ENCODE peak calls at places on chromosomes 5 and 9, in five cellular contexts. P is ascending aorta; M is body of pancreas; V is CD8-positive, alpha-beta T cell; J is psoas muscle. G is an unnamed sample. For H3K4me1 and H3K36me3, the result is how much of the 10 kb centered on the place peaks cover.

GRCh38 chr5:92944337-92944736 is 636.7 kb downstream of the NR2F1-AS1 start:
- DNase-seq in P (no peak), M (no peak), V (no peak), J (no peak), G (no peak)

GRCh38 chr5:113510836-113511451 is 2.5 kb upstream of the YTHDC2 start:
- DNase-seq in P (no peak), M (no peak), V (no peak), J (no peak), G (no peak)

GRCh38 chr5:159049844-159050318 is 49.8 kb downstream of the EBF1 start:
- DNase-seq in P (no peak), M (no peak), V (no peak), J (no peak), G (no peak)

GRCh38 chr5:162274684-162275083 is 207.1 kb downstream of the GABRG2 start:
- DNase-seq in P (no peak), M (no peak), V (no peak), J (no peak), G (no peak)

GRCh38 chr5:143064207-143064606 is 294.0 kb downstream of the ARHGAP26 start:
- DNase-seq in P (no peak), M (no peak), V (no peak), J (no peak), G (no peak)

GRCh38 chr5:31771045-31771444 is 132.1 kb downstream of the PDZD2 start:
- DNase-seq in P (no peak), M (no peak), V (no peak), J (no peak), G (no peak)

GRCh38 chr9:137148242-137148641 is 9.3 kb downstream of the GRIN1 start:
- DNase-seq in P (no peak), M (no peak), V (no peak), J (no peak), G (no peak)

GRCh38 chr5:157511656-157512644 is 51.9 kb downstream of the NIPAL4 start:
- DNase-seq in P (peak), M (peak), V (no peak), J (peak), G (no peak)

GRCh38 chr5:132427285-132428146 is 58.0 kb downstream of the SLC22A5 start:
- DNase-seq in P (no peak), M (peak), V (peak), J (peak), G (peak)

GRCh38 chr9:123359106-123359505 is 3.1 kb downstream of the CRB2 start:
- DNase-seq in P (no peak), M (no peak), V (no peak), J (no peak), G (no peak)

GRCh38 chr5:157984611-157985010 is 125.7 kb upstream of the CLINT1 start:
- DNase-seq in P (no peak), M (peak), V (no peak), J (no peak), G (no peak)

GRCh38 chr5:34743878-34744277 is 87.8 kb downstream of the RAI14 start:
- DNase-seq in P (no peak), M (no peak), V (no peak), J (no peak), G (no peak)

GRCh38 chr9:24436761-24437160 is 108.9 kb downstream of the IZUMO3 start:
- DNase-seq in P (no peak), M (no peak), V (no peak), J (no peak), G (no peak)

GRCh38 chr5:137199966-137200365 is 299.2 kb downstream of the SPOCK1 start:
- DNase-seq in P (no peak), M (no peak), V (no peak), J (no peak), G (no peak)

GRCh38 chr5:84825616-84826015 is 440.9 kb upstream of the EDIL3 start:
- DNase-seq in P (no peak), M (no peak), V (no peak), J (no peak), G (no peak)

GRCh38 chr5:19555436-19555835 is 432.6 kb downstream of the CDH18 start:
- DNase-seq in P (no peak), M (no peak), V (no peak), J (no peak), G (no peak)

GRCh38 chr5:11563822-11564221 is 340.4 kb downstream of the CTNND2 start:
- DNase-seq in P (no peak), M (no peak), V (no peak), J (no peak), G (no peak)

GRCh38 chr5:20660588-20660987 is 672.6 kb upstream of the CDH18 start:
- DNase-seq in P (no peak), M (no peak), V (no peak), J (no peak), G (no peak)

GRCh38 chr5:73625905-73626811 is at the start of gene ARHGEF28:
- DNase-seq in P (peak), M (peak), V (peak), J (peak), G (no peak)

GRCh38 chr5:76561247-76561891 is 61.8 kb downstream of the F2RL2 start:
- DNase-seq in P (no peak), M (no peak), V (no peak), J (no peak), G (no peak)

GRCh38 chr9:126984969-126985368 is 70.4 kb downstream of the RALGPS1 start:
- DNase-seq in P (no peak), M (peak), V (no peak), J (peak), G (no peak)

GRCh38 chr9:111661150-111661801 is at the start of gene GNG10:
- DNase-seq in P (no peak), M (peak), V (peak), J (peak), G (peak)

GRCh38 chr5:111830333-111830732 is 73.3 kb upstream of the NREP start:
- DNase-seq in P (no peak), M (no peak), V (no peak), J (no peak), G (no peak)

GRCh38 chr9:36141761-36142160 is 5.2 kb downstream of the GLIPR2 start:
- DNase-seq in P (no peak), M (no peak), V (no peak), J (no peak), G (no peak)

DNA sequence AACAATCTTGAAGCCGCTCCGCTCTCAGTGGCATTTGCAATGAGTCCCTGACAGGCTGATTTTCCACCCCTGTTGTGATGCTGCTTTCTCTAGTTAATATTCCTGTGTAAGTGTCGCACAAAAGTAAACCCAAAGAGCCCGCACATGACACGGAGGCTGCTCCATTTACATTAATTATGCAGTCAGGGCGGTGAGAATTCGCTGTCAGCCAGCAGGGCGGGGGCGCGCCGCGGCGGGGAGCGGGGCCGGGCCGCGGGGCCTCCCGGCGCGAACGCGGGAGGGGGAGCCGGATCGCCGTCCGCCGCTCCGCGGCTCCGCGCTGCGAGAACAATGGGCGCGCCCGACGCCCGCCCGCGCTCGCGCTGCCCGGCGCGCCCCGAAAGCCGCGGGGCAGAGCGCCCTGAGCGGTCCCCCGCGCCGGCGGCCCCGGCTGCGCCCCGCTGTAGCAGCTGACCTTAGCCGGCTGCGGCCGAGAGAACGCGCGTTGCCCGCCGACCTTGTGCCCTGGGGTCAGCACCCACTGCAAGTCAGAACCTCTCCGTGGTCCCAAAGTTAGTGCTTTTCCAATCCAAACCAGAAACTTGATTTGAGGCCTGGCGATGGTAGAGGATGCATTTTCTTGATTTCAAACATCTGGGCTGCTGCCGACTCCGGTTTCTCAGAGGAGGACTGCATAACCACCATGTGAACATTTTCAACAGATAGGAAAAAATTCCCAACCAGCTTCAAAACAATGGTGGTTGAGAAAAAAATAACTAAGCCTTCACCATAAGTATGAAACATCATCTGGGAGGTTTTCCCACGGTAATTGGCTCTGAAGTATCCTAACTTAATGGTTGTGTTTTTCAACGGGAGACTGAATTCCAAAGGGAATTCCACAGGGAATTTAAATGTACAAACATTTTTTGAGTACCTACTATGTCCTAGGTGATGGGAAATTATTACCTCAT is 142.6 kb downstream of the PBX3 start:
- DNase-seq in P (no peak), M (peak), V (peak), J (peak), G (peak)
- H3K27ac ChIP-seq in P (no peak), M (peak), V (no peak), J (no peak), G (no peak)

DNA sequence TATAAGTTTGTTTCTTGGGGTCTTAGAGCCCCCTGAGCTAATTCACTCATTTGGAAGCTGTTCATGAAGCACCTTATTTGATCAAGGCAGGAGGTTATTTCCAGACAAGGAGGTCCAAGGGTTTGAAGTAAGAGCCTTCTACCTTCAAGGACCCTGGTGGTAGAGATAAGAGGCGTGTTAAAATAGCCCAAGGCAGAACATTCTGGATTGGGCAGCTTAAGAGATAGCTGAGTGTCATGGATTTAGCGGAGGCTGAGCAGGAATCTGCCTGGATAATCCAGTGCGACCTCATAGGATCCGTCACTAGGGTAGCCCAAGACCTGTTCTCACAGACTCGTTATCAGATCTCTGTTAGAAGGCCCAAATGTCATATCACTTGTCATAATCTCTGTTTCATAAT is 28.6 kb downstream of the SLC25A25 start:
- DNase-seq in P (no peak), M (no peak), V (no peak), J (no peak), G (no peak)
- H3K4me1 ChIP-seq in P (half or more), M (half or more), V (half or more), J (half or more), G (half or more)

DNA sequence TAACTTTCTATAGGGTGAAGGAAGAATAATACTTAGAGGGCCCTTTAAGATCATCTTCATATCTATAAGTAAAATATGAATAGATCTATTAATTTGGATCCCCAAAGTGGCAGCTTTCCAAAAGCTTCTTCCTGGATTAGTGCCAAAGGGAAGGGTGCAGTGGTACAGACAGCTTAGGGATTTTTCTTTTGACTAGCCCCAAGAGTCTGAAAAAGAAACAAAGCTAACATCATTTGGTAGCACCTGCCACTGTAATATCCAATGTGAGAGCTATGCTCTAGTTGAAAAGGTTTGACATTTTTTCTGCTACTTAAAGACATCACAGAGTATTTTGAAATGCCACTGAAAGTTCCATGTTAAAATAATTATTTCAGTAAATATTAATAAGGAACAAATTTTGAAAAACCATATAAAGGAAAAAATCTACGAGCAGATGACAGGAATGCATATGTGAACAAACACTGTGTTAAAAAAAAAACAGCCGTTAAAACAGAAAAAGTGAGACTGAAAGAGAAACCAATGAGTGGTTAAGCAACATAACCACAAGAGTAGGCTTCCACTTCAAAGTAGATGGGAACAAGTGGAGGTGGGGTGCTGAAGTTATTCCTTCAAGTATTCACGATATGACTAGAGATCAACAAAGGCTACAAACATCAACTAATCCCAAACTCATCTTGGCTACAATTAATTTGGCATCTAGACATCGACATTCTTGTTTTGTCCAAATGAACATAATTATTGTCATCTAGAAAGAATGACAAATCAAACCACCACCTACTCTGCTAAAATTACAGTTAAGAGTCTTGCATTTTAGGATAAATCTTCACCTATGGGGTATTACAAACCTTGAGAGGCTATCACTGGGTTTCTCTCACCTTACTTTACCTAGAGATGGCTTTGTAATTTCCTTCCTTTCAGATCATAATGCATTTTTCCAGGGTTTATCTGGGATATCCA is 137.5 kb downstream of the CPLANE1 start:
- DNase-seq in P (no peak), M (no peak), V (no peak), J (no peak), G (no peak)
- H3K36me3 ChIP-seq in P (half or more), M (under half), V (under half), J (under half), G (under half)

GRCh38 chr9:90001756-90002155 is 396.9 kb downstream of the GADD45G start:
- DNase-seq in P (no peak), M (no peak), V (no peak), J (no peak), G (no peak)
- H3K27ac ChIP-seq in P (no peak), M (peak), V (no peak), J (peak), G (no peak)

GRCh38 chr5:14588145-14588544 is 6.6 kb downstream of the OTULINL start:
- DNase-seq in P (no peak), M (no peak), V (no peak), J (no peak), G (no peak)
- H3K4me1 ChIP-seq in P (under half), M (half or more), V (half or more), J (under half), G (under half)

GRCh38 chr9:95939472-95939871 is 64.0 kb downstream of the ERCC6L2 start:
- DNase-seq in P (no peak), M (no peak), V (no peak), J (no peak), G (no peak)
- H3K36me3 ChIP-seq in P (under half), M (under half), V (under half), J (under half), G (under half)

G was measured in naive thymus-derived CD4-positive, alpha-beta T cell.